ENCODE peak calls at places on chromosomes 12 and 14, in four cellular contexts. H, M, C and W are unnamed samples.

GRCh38 chr14:91519239-91520036 is 9.3 kb upstream of the PPP4R3A start:
- DNase-seq in C (no peak), H (no peak), M (no peak), W (no peak)

GRCh38 chr14:52951730-52952481 is 1.1 kb upstream of the FERMT2 start:
- DNase-seq in M (peak; percentile 61), H (peak; percentile 49), C (no peak), W (peak; percentile 51)

GRCh38 chr14:69695664-69696527 is 71.0 kb upstream of the SRSF5 start:
- DNase-seq in H (no peak), M (no peak), C (no peak), W (peak; percentile 29)

GRCh38 chr12:66409195-66409871 is 107.0 kb downstream of the HELB start:
- DNase-seq in C (peak; percentile 29), H (no peak), M (peak; percentile 57), W (peak; percentile 3)

GRCh38 chr12:10861366-10861765 is 12.1 kb upstream of the PRR4 start:
- DNase-seq in H (no peak), M (no peak), C (no peak), W (no peak)

GRCh38 chr14:95467232-95467631 is 49.2 kb downstream of the SYNE3 start:
- DNase-seq in H (no peak), M (no peak), C (no peak), W (no peak)

GRCh38 chr14:52551696-52552062 is 626 bp downstream of the TXNDC16 start:
- DNase-seq in C (no peak), H (no peak), M (no peak), W (no peak)

GRCh38 chr12:60498656-60499055 is 902.8 kb downstream of the SLC16A7 start:
- DNase-seq in H (no peak), C (no peak), M (no peak), W (no peak)

GRCh38 chr12:128969480-128970055 is 116.3 kb downstream of the GLT1D1 start:
- DNase-seq in M (no peak), H (no peak), C (peak; percentile 53), W (peak; percentile 8)

GRCh38 chr14:21163721-21164120 is 7.9 kb upstream of the OR5AU1 start:
- DNase-seq in C (no peak), H (no peak), M (no peak), W (no peak)

GRCh38 chr12:81022531-81022930 is 55.3 kb upstream of the ACSS3 start:
- DNase-seq in M (no peak), C (no peak), H (no peak), W (no peak)

GRCh38 chr12:1594045-1594294 is 411 bp downstream of the FBXL14 start:
- DNase-seq in M (no peak), H (peak; percentile 54), C (no peak), W (peak; percentile 78)

GRCh38 chr12:108955225-108955835 is 65.5 kb downstream of the SVOP start:
- DNase-seq in M (no peak), H (peak; percentile 43), C (no peak), W (no peak)

GRCh38 chr12:1920436-1920835 is 2.0 kb upstream of the CACNA2D4 start:
- DNase-seq in C (no peak), H (no peak), M (no peak), W (no peak)

GRCh38 chr14:45133683-45134050 is 614 bp downstream of the FKBP3 start:
- DNase-seq in H (no peak), C (no peak), M (no peak), W (no peak)

GRCh38 chr12:40224439-40225291 is at the start of gene LRRK2:
- DNase-seq in C (peak; percentile 51), H (peak; percentile 73), M (no peak), W (no peak)

GRCh38 chr12:106712768-106713167 is 61.7 kb upstream of the RIC8B start:
- DNase-seq in C (no peak), H (no peak), M (no peak), W (no peak)

GRCh38 chr12:14691560-14691959 is 4.8 kb downstream of the GUCY2C start:
- DNase-seq in H (peak; percentile 46), C (no peak), M (no peak), W (no peak)

GRCh38 chr12:110546339-110546738 is 36.8 kb downstream of the PPTC7 start:
- DNase-seq in C (no peak), H (no peak), M (no peak), W (peak; percentile 85)

GRCh38 chr12:6341439-6342139 is at the start of gene TNFRSF1A:
- DNase-seq in H (peak; percentile 84), M (no peak), C (peak; percentile 30), W (peak; percentile 69)

GRCh38 chr14:104344815-104345214 is 206.4 kb downstream of the KIF26A start:
- DNase-seq in C (no peak), M (no peak), H (no peak), W (no peak)

GRCh38 chr14:89184952-89185351 is 232.1 kb downstream of the FOXN3 start:
- DNase-seq in C (no peak), H (peak; percentile 70), M (no peak), W (no peak)

GRCh38 chr14:84894254-84894653 is 635.7 kb upstream of the FLRT2 start:
- DNase-seq in C (no peak), M (no peak), H (no peak), W (no peak)

GRCh38 chr12:19880724-19881123 is 441.4 kb downstream of the AEBP2 start:
- DNase-seq in H (no peak), M (no peak), C (no peak), W (no peak)

GRCh38 chr12:90959538-90960139 is 4.7 kb upstream of the CCER1 start:
- DNase-seq in M (peak; percentile 39), H (no peak), C (peak; percentile 14), W (no peak)

GRCh38 chr14:71308671-71309070 is 401.4 kb downstream of the PCNX1 start:
- DNase-seq in C (no peak), M (no peak), H (no peak), W (no peak)

GRCh38 chr12:41442905-41443304 is 254.8 kb downstream of the PDZRN4 start:
- DNase-seq in M (no peak), H (no peak), C (no peak), W (no peak)

GRCh38 chr12:50564948-50565297 is 60.1 kb downstream of the DIP2B start:
- DNase-seq in H (no peak), C (no peak), M (no peak), W (no peak)

GRCh38 chr14:24307575-24308341 is at the start of gene CIDEB:
- DNase-seq in M (no peak), H (no peak), C (peak; percentile 71), W (peak; percentile 50)

GRCh38 chr14:102926104-102926503 is 3.6 kb downstream of the AMN start:
- DNase-seq in C (no peak), M (no peak), H (no peak), W (no peak)

GRCh38 chr14:54440037-54440436 is 1.1 kb downstream of the CNIH1 start:
- DNase-seq in C (no peak), M (no peak), H (no peak), W (no peak)

GRCh38 chr14:78228702-78229327 is 58.6 kb downstream of the NRXN3 start:
- DNase-seq in M (no peak), H (no peak), C (no peak), W (no peak)

GRCh38 chr12:24268663-24269186 is 319.3 kb upstream of the SOX5 start:
- DNase-seq in C (no peak), H (no peak), M (no peak), W (no peak)
- TF ChIP-seq CTCF in C (peak; percentile 60), H (no peak), M (no peak), W (no peak)

GRCh38 chr14:22184157-22185025 is 404.6 kb downstream of the DAD1 start:
- DNase-seq in M (no peak), H (no peak), C (no peak), W (no peak)

GRCh38 chr14:22188346-22188745 is 400.7 kb downstream of the DAD1 start:
- DNase-seq in M (no peak), C (no peak), H (no peak), W (no peak)

GRCh38 chr14:22189873-22190272 is 399.2 kb downstream of the DAD1 start:
- DNase-seq in C (no peak), H (no peak), M (no peak), W (no peak)

GRCh38 chr14:22180045-22180444 is 409.0 kb downstream of the DAD1 start:
- DNase-seq in C (no peak), H (no peak), M (no peak), W (no peak)

GRCh38 chr14:22185191-22185590 is 403.8 kb downstream of the DAD1 start:
- DNase-seq in H (no peak), C (no peak), M (no peak), W (no peak)
- TF ChIP-seq CTCF in H (no peak), C (no peak), M (no peak), W (no peak)

DNA sequence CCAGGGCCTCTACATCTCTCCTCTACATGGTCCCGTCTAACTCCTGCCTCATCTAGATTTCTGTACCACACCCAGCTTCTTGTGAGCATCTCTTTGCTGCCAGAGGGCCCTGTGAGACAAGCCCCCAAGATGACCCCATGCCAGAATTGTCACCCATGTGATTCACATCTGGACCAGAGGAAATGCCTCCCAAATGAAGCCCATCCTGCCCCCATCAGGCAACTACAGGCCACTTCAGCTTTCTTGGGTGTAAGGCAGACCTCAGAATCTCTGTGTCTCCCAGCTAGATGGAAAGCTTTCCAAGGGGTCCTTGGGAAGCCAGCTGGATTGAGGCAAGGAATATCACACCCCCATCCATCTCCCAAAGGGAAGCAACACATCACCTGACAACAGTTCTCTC is 9.3 kb upstream of the OAS3 start:
- DNase-seq in H (no peak), M (no peak), C (no peak), W (no peak)
- TF ChIP-seq CTCF in H (no peak), M (peak; percentile 26), C (no peak), W (no peak)

GRCh38 chr12:89345830-89346740 is 6.2 kb downstream of the DUSP6 start:
- DNase-seq in H (peak; percentile 48), C (peak; percentile 58), M (peak; percentile 61), W (no peak)
- TF ChIP-seq CTCF in H (no peak), C (no peak), M (no peak), W (no peak)

GRCh38 chr12:82912406-82912805 is 225.7 kb downstream of the TMTC2 start:
- DNase-seq in H (no peak), C (no peak), M (no peak), W (peak; percentile 61)

GRCh38 chr12:82910246-82910893 is 223.7 kb downstream of the TMTC2 start:
- DNase-seq in M (no peak), H (no peak), C (no peak), W (no peak)
- TF ChIP-seq CTCF in M (no peak), H (no peak), C (no peak), W (no peak)

DNA sequence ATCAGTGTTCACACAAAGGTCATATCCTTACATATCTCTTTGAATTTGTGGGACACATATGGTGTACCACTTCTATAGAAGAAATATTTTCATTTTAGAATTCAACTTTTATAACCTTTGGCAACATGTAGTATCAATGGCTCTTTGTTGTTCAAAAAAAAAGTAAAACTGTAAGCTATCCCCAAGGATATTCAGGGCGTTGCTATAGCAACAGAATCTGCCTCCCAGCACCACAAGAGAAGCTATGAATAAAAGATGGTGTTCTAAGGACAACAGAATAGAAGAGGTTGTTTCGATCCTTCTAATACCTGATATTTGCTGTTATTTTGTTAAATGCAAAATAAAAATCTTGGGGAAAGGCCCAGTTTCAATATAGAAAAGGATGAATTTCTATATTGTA is 139.3 kb downstream of the BRMS1L start:
- DNase-seq in C (no peak), M (no peak), H (no peak), W (no peak)
- TF ChIP-seq CTCF in C (no peak), M (no peak), H (no peak), W (no peak)

DNA sequence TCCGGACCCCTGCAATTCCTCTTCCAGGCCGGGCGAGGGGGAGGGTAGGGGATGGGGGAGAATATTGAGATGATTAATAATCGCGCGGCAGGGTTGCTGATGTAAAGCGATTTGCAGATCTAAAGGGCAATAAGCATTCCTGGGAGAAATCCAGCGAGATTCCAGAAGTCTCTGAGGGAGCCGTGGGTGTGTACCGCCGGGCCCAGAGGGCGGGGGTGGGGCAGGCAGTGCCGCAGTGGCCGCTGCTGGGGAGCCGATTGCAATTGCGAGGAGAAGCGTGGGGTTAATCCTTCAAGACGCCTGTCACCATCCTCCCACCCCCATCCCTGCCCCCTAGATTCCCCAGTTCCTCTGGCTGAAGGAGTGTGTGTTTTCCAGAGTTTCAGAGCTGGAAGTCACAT is 16.4 kb downstream of the FOS start:
- DNase-seq in H (peak; percentile 72), M (no peak), C (peak; percentile 18), W (peak; percentile 55)
- TF ChIP-seq CTCF in H (no peak), M (no peak), C (no peak), W (peak; percentile 1)